ENCODE peak calls at places on chromosome 17, in four cellular contexts. G, H, B and O are unnamed samples.

GRCh38 chr17:30519707-30520106 is 42.5 kb downstream of the GOSR1 start:
- DNase-seq in H (no peak), B (no peak), G (no peak), O (no peak)

GRCh38 chr17:4565209-4566141 is 5.1 kb upstream of the GGT6 start:
- DNase-seq in G (peak; percentile 65), B (peak; percentile 78), H (no peak), O (peak; percentile 74)

GRCh38 chr17:30332057-30332542 is 1.8 kb downstream of the TMIGD1 start:
- DNase-seq in G (peak; percentile 69), B (no peak), H (no peak), O (no peak)

GRCh38 chr17:31560836-31561235 is 169.4 kb downstream of the RAB11FIP4 start:
- DNase-seq in H (no peak), G (no peak), B (no peak), O (no peak)

GRCh38 chr17:78862073-78863023 is 21.7 kb upstream of the USP36 start:
- DNase-seq in B (peak; percentile 94), G (no peak), H (peak; percentile 52), O (peak; percentile 87)

GRCh38 chr17:40063915-40064531 is 1.3 kb downstream of the THRA start:
- DNase-seq in B (no peak), G (peak; percentile 28), H (no peak), O (no peak)

GRCh38 chr17:14352139-14352538 is 51.3 kb downstream of the HS3ST3B1 start:
- DNase-seq in G (no peak), H (no peak), B (no peak), O (no peak)

GRCh38 chr17:52027620-52028019 is 130.9 kb downstream of the CA10 start:
- DNase-seq in H (no peak), G (no peak), B (no peak), O (no peak)

GRCh38 chr17:50615818-50616217 is 18.9 kb upstream of the ABCC3 start:
- DNase-seq in B (no peak), H (no peak), G (no peak), O (no peak)

GRCh38 chr17:80477647-80478478 is 1.5 kb upstream of the NPTX1 start:
- DNase-seq in B (no peak), G (peak; percentile 37), H (no peak), O (no peak)

GRCh38 chr17:80105762-80106161 is 4.4 kb downstream of the GAA start:
- DNase-seq in B (peak; percentile 88), G (no peak), H (no peak), O (no peak)

GRCh38 chr17:69607162-69607834 is 192.8 kb downstream of the MAP2K6 start:
- DNase-seq in B (peak; percentile 83), H (peak; percentile 65), G (peak; percentile 24), O (peak; percentile 66)

GRCh38 chr17:42750730-42751356 is 6.0 kb upstream of the EZH1 start:
- DNase-seq in H (no peak), B (no peak), G (no peak), O (no peak)